ENCODE peak calls at places on chromosomes 12 and 14, in seven cellular contexts. Y is H9, A is tibial artery, M is small intestine, B is heart left ventricle, Z is body of pancreas, H is testis. N is an unnamed sample.

GRCh38 chr12:49662998-49663843 is 39.9 kb downstream of the PRPF40B start:
- DNase-seq in B (peak; percentile 84), H (peak; percentile 51), Z (peak; percentile 49), Y (peak; percentile 78), M (peak; percentile 62), A (peak; percentile 84), N (no peak)

GRCh38 chr14:80425686-80426085 is 214.4 kb upstream of the DIO2 start:
- DNase-seq in H (no peak), A (no peak), Z (no peak), Y (no peak), M (no peak), B (no peak), N (no peak)

GRCh38 chr12:62762645-62763044 is 172.3 kb downstream of the PPM1H start:
- DNase-seq in M (no peak), Y (no peak), Z (no peak), H (no peak), A (no peak), B (no peak), N (no peak)

GRCh38 chr12:50326636-50327284 is 43.4 kb upstream of the LIMA1 start:
- DNase-seq in H (no peak), Y (no peak), B (no peak), Z (peak; percentile 51), M (peak; percentile 83), A (no peak), N (no peak)

GRCh38 chr12:4353785-4354208 is 25.7 kb downstream of the FGF23 start:
- DNase-seq in M (peak; percentile 49), B (no peak), A (no peak), Y (peak; percentile 66), Z (no peak), H (no peak), N (no peak)

GRCh38 chr14:93527076-93527692 is 96.4 kb downstream of the UNC79 start:
- DNase-seq in M (no peak), Z (no peak), A (no peak), H (no peak), Y (no peak), B (no peak), N (no peak)

GRCh38 chr12:69810870-69811498 is 14.0 kb upstream of the MYRFL start:
- DNase-seq in B (no peak), Y (no peak), A (no peak), H (no peak), M (no peak), Z (no peak), N (no peak)

GRCh38 chr14:20848955-20849570 is 42.1 kb upstream of the RNASE3 start:
- DNase-seq in Y (no peak), B (no peak), M (no peak), Z (peak; percentile 20), H (no peak), A (no peak), N (no peak)

GRCh38 chr12:25130741-25131188 is 64.2 kb downstream of the DNAI7 start:
- DNase-seq in Y (no peak), H (no peak), A (no peak), Z (no peak), M (peak; percentile 22), B (no peak), N (no peak)

GRCh38 chr14:88166616-88167015 is 156.5 kb downstream of the KCNK10 start:
- DNase-seq in B (no peak), H (no peak), M (peak; percentile 21), Y (no peak), Z (no peak), A (no peak), N (no peak)

GRCh38 chr14:100037351-100037750 is 27.9 kb upstream of the EVL start:
- DNase-seq in Y (no peak), M (no peak), Z (peak; percentile 22), A (no peak), H (no peak), B (no peak), N (no peak)

GRCh38 chr14:77889971-77890442 is 90.1 kb downstream of the ADCK1 start:
- DNase-seq in B (no peak), Y (no peak), A (no peak), Z (no peak), M (no peak), H (no peak), N (no peak)

GRCh38 chr14:72619071-72619710 is 274.7 kb downstream of the DPF3 start:
- DNase-seq in M (no peak), H (no peak), Z (no peak), B (peak; percentile 21), Y (no peak), A (no peak), N (no peak)

GRCh38 chr14:36091096-36091495 is 85.4 kb downstream of the PTCSC3 start:
- DNase-seq in A (no peak), B (no peak), M (peak; percentile 91), H (no peak), Y (no peak), Z (peak; percentile 76), N (no peak)

GRCh38 chr14:103728721-103729120 is 13.1 kb downstream of the ZFYVE21 start:
- DNase-seq in A (no peak), B (no peak), Y (no peak), Z (peak; percentile 50), M (no peak), H (no peak), N (no peak)

DNA sequence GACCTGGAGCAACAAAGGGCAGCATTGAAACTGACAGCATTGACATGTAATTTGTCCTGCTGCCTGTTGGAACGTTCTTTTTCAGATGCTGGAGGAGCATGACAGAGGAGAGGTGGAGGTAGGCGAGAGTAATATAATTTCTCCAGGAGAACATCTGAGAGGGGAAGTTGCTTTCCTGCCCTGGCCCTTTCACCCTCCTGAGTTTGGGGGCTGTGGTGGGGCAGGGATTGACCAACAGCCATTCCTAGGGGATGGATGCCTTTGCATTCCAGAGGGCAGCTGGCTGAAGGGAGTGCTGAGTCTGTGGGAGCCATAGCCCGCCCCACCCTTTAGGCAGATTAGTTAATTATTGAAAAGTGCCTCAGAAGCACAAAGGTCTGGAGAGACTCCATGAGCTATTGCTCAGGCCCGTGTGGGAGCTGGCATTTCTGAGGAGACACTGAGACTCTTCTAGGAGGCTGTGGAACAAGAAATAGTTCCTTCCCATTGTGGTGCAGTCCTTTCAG is 73.5 kb downstream of the ARF6 start:
- DNase-seq in H (no peak), B (no peak), M (peak; percentile 93), A (no peak), Z (peak; percentile 68), Y (no peak), N (no peak)
- H3K27ac ChIP-seq in H (no peak overlapping the region), B (no peak overlapping the region), M (peak overlapping the region; percentile 69), A (no peak overlapping the region), Z (peak overlapping the region; percentile 74), Y (no peak overlapping the region), N (no peak overlapping the region)

DNA sequence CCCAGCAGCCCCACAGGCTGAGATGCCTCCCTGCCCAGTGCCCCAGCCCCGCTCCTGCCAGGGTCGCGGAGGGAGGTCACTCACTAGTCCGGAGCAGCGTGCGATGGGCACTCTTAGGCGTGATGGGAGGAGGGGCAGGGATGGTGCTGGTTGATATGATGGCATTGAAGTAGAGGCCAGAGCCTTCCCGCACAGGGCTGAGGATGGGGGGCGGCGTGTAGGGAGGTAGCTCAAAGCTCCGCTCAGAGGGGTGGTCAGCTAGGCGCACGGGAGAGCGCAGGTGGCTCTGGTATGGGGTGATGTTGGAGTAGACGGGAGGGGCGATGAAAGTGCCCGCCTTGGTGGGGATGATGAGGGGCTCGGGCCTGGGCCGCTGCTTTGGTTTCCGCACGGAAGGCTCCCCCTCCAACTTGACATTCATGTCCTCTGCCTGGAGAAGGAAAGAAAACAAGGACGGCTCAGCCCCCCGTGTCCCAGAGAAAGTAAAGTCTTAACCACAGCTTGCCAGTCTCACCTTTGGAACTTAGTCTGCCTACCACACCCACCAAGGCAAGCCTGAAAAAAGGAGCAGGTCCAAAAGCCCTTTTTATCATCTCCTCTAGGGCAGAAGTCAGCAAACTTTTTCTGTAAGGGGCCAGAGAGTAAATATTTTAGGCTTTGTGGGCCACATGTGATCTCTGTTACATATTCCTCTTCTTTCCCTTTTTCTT is 15.5 kb upstream of the PNMA1 start:
- DNase-seq in A (peak; percentile 66), Z (no peak), Y (no peak), B (peak; percentile 17), H (peak; percentile 9), M (peak; percentile 76), N (no peak)
- H3K27ac ChIP-seq in A (peak overlapping the region; percentile 20), Z (no peak overlapping the region), Y (no peak overlapping the region), B (no peak overlapping the region), H (no peak overlapping the region), M (peak overlapping the region; percentile 86), N (no peak overlapping the region)

GRCh38 chr12:28936221-28936620 is 212.9 kb upstream of the FAR2 start:
- DNase-seq in H (no peak), Y (no peak), Z (no peak), M (no peak), A (no peak), B (no peak), N (no peak)

GRCh38 chr12:28933176-28933575 is 215.9 kb upstream of the FAR2 start:
- DNase-seq in B (no peak), M (no peak), H (no peak), Y (no peak), Z (no peak), A (no peak), N (no peak)

GRCh38 chr12:28937196-28937595 is 211.9 kb upstream of the FAR2 start:
- DNase-seq in M (no peak), A (no peak), H (no peak), B (no peak), Z (no peak), Y (no peak), N (no peak)

GRCh38 chr12:28936711-28937110 is 212.4 kb upstream of the FAR2 start:
- DNase-seq in Y (no peak), A (no peak), B (no peak), Z (no peak), M (no peak), H (no peak), N (no peak)

DNA sequence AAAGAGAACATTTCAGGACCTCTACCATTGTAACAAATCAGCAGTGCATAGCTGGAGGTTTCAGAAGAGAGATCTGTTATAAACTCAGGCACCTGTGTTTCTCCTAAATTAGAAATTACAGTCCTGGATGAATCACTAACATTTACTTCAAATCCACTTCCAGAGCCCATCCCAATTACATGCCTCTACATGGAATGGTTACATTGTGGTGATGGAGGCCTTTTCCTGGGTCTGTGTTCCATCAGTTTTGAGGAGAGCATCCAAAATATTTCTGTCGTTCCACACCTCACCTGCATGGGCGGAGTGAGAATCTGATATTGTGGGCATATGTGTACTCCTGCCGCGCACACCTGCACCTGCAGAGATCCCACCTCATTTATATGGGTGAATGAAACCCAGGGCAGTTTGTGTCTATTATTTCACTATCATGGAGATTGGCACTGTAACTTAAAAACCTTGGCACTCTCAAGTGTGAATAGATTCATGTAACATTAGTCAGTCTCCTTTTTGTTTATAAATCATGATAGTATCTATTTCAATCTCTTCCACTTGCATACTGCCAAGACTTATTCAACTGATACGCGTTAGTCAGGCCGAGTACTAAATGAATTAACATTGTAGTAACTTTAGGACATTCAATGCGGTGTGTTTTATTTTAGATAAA is 215.1 kb upstream of the FAR2 start:
- DNase-seq in M (no peak), Y (no peak), H (no peak), A (no peak), Z (no peak), B (no peak), N (no peak)
- H3K27ac ChIP-seq in M (no peak overlapping the region), Y (no peak overlapping the region), H (no peak overlapping the region), A (no peak overlapping the region), Z (no peak overlapping the region), B (no peak overlapping the region), N (no peak overlapping the region)

DNA sequence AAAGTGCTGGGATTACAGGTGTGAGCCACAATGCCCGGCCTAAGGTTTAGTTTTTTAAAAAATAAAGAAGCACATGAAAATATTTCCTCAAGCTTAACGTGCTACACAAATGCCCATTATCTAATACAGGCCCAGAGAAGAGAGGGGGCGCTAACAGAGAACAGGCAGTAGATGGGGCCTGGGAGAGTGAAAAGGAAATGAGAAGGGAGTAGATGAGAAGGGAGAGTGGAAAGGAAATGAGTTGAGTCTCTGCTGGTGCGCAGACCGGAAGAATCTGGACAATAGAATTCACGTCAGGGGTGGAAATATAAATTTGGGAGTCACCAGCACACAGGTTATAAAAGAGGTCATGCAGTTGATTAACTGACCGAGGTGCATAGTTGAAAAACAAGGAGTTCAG is 10.7 kb downstream of the PXN start:
- DNase-seq in A (no peak), M (no peak), B (no peak), H (no peak), Y (peak; percentile 45), Z (no peak), N (no peak)
- H3K27ac ChIP-seq in A (peak overlapping the region; percentile 38), M (no peak overlapping the region), B (peak overlapping the region; percentile 93), H (no peak overlapping the region), Y (no peak overlapping the region), Z (peak overlapping the region; percentile 62), N (peak overlapping the region; percentile 52)

N was measured in caudate nucleus.